ENCODE peak calls at places on chromosomes 12 and 14, in four cellular contexts. One of them, this sample, is unnamed.

GRCh38 chr12:51976376-51977160 is 25.1 kb downstream of the ACVR1B start:
- DNase-seq in left ventricle myocardium inferior: no peak
- DNase-seq in activated T-cell treated with anti-CD3 and anti-CD28 coated beads for 24 hours: no peak
- DNase-seq in aorta: no peak
- DNase-seq in this sample: no peak

GRCh38 chr12:104790296-104791125 is 167.6 kb downstream of the SLC41A2 start:
- DNase-seq in left ventricle myocardium inferior: peak
- DNase-seq in activated T-cell treated with anti-CD3 and anti-CD28 coated beads for 24 hours: peak
- DNase-seq in aorta: peak
- DNase-seq in this sample: peak

GRCh38 chr12:80472912-80473500 is 29.0 kb downstream of the PTPRQ start:
- DNase-seq in left ventricle myocardium inferior: no peak
- DNase-seq in activated T-cell treated with anti-CD3 and anti-CD28 coated beads for 24 hours: no peak
- DNase-seq in aorta: no peak
- DNase-seq in this sample: no peak

GRCh38 chr14:26598081-26598671 is 343 bp upstream of the NOVA1 start:
- DNase-seq in left ventricle myocardium inferior: peak
- DNase-seq in activated T-cell treated with anti-CD3 and anti-CD28 coated beads for 24 hours: no peak
- DNase-seq in aorta: peak
- DNase-seq in this sample: peak

GRCh38 chr12:47963340-47964040 is at the start of gene TMEM106C:
- DNase-seq in left ventricle myocardium inferior: peak
- DNase-seq in activated T-cell treated with anti-CD3 and anti-CD28 coated beads for 24 hours: peak
- DNase-seq in aorta: peak
- DNase-seq in this sample: peak

GRCh38 chr12:12201274-12201758 is 65.5 kb downstream of the LRP6 start:
- DNase-seq in left ventricle myocardium inferior: no peak
- DNase-seq in activated T-cell treated with anti-CD3 and anti-CD28 coated beads for 24 hours: no peak
- DNase-seq in aorta: no peak
- DNase-seq in this sample: no peak

GRCh38 chr14:96673706-96674105 is 123.5 kb upstream of the VRK1 start:
- DNase-seq in left ventricle myocardium inferior: no peak
- DNase-seq in activated T-cell treated with anti-CD3 and anti-CD28 coated beads for 24 hours: no peak
- DNase-seq in aorta: no peak
- DNase-seq in this sample: no peak

GRCh38 chr14:21915814-21916213 is 242.2 kb upstream of the OR4E1 start:
- DNase-seq in left ventricle myocardium inferior: no peak
- DNase-seq in activated T-cell treated with anti-CD3 and anti-CD28 coated beads for 24 hours: no peak
- DNase-seq in aorta: no peak
- DNase-seq in this sample: no peak

GRCh38 chr14:87111741-87112140 is 881.2 kb downstream of the GALC start:
- DNase-seq in left ventricle myocardium inferior: no peak
- DNase-seq in activated T-cell treated with anti-CD3 and anti-CD28 coated beads for 24 hours: no peak
- DNase-seq in aorta: no peak
- DNase-seq in this sample: no peak

GRCh38 chr12:81120961-81121360 is 43.1 kb downstream of the ACSS3 start:
- DNase-seq in left ventricle myocardium inferior: no peak
- DNase-seq in activated T-cell treated with anti-CD3 and anti-CD28 coated beads for 24 hours: no peak
- DNase-seq in aorta: no peak
- DNase-seq in this sample: no peak

GRCh38 chr12:67649165-67650126 is 901 bp downstream of the DYRK2 start:
- DNase-seq in left ventricle myocardium inferior: peak
- DNase-seq in activated T-cell treated with anti-CD3 and anti-CD28 coated beads for 24 hours: peak
- DNase-seq in aorta: peak
- DNase-seq in this sample: peak

GRCh38 chr12:119381471-119382235 is 47.1 kb downstream of the CCDC60 start:
- DNase-seq in left ventricle myocardium inferior: peak
- DNase-seq in activated T-cell treated with anti-CD3 and anti-CD28 coated beads for 24 hours: no peak
- DNase-seq in aorta: no peak
- DNase-seq in this sample: no peak

GRCh38 chr12:132014092-132014914 is 64.6 kb downstream of the EP400 start:
- DNase-seq in left ventricle myocardium inferior: no peak
- DNase-seq in activated T-cell treated with anti-CD3 and anti-CD28 coated beads for 24 hours: no peak
- DNase-seq in aorta: peak
- DNase-seq in this sample: no peak

GRCh38 chr14:72558721-72559120 is 335.2 kb downstream of the DPF3 start:
- DNase-seq in left ventricle myocardium inferior: no peak
- DNase-seq in activated T-cell treated with anti-CD3 and anti-CD28 coated beads for 24 hours: no peak
- DNase-seq in aorta: no peak
- DNase-seq in this sample: no peak

GRCh38 chr12:4046150-4046845 is 173.1 kb upstream of the PARP11 start:
- DNase-seq in left ventricle myocardium inferior: no peak
- DNase-seq in activated T-cell treated with anti-CD3 and anti-CD28 coated beads for 24 hours: no peak
- DNase-seq in aorta: no peak
- DNase-seq in this sample: no peak

GRCh38 chr12:116123511-116124258 is 153.8 kb downstream of the MED13L start:
- DNase-seq in left ventricle myocardium inferior: no peak
- DNase-seq in activated T-cell treated with anti-CD3 and anti-CD28 coated beads for 24 hours: peak
- DNase-seq in aorta: no peak
- DNase-seq in this sample: peak

GRCh38 chr12:12476836-12477531 is 85.7 kb downstream of the DUSP16 start:
- DNase-seq in left ventricle myocardium inferior: no peak
- DNase-seq in activated T-cell treated with anti-CD3 and anti-CD28 coated beads for 24 hours: no peak
- DNase-seq in aorta: no peak
- DNase-seq in this sample: no peak

GRCh38 chr14:85471744-85472143 is 58.2 kb upstream of the FLRT2 start:
- DNase-seq in left ventricle myocardium inferior: no peak
- DNase-seq in activated T-cell treated with anti-CD3 and anti-CD28 coated beads for 24 hours: no peak
- DNase-seq in aorta: no peak
- DNase-seq in this sample: no peak

GRCh38 chr12:127445583-127445982 is 821.4 kb upstream of the TMEM132C start:
- DNase-seq in left ventricle myocardium inferior: no peak
- DNase-seq in activated T-cell treated with anti-CD3 and anti-CD28 coated beads for 24 hours: no peak
- DNase-seq in aorta: no peak
- DNase-seq in this sample: no peak

GRCh38 chr12:124094733-124095132 is 121.7 kb downstream of the ZNF664 start:
- DNase-seq in left ventricle myocardium inferior: no peak
- DNase-seq in activated T-cell treated with anti-CD3 and anti-CD28 coated beads for 24 hours: no peak
- DNase-seq in aorta: no peak
- DNase-seq in this sample: no peak

GRCh38 chr12:106892075-106892474 is 63.6 kb upstream of the TMEM263 start:
- DNase-seq in left ventricle myocardium inferior: no peak
- DNase-seq in activated T-cell treated with anti-CD3 and anti-CD28 coated beads for 24 hours: no peak
- DNase-seq in aorta: no peak
- DNase-seq in this sample: no peak

GRCh38 chr14:72549848-72550247 is 344.1 kb downstream of the DPF3 start:
- DNase-seq in left ventricle myocardium inferior: no peak
- DNase-seq in activated T-cell treated with anti-CD3 and anti-CD28 coated beads for 24 hours: no peak
- DNase-seq in aorta: no peak
- DNase-seq in this sample: no peak

GRCh38 chr14:46250113-46250703 is 401.4 kb downstream of the RPL10L start:
- DNase-seq in left ventricle myocardium inferior: no peak
- DNase-seq in activated T-cell treated with anti-CD3 and anti-CD28 coated beads for 24 hours: no peak
- DNase-seq in aorta: no peak
- DNase-seq in this sample: no peak

GRCh38 chr14:32808574-32809098 is 130.0 kb upstream of the NPAS3 start:
- DNase-seq in left ventricle myocardium inferior: no peak
- DNase-seq in activated T-cell treated with anti-CD3 and anti-CD28 coated beads for 24 hours: no peak
- DNase-seq in aorta: no peak
- DNase-seq in this sample: no peak

GRCh38 chr12:117538032-117538690 is 176.7 kb upstream of the NOS1 start:
- DNase-seq in left ventricle myocardium inferior: no peak
- DNase-seq in activated T-cell treated with anti-CD3 and anti-CD28 coated beads for 24 hours: no peak
- DNase-seq in aorta: no peak
- DNase-seq in this sample: no peak

GRCh38 chr14:95480109-95480886 is 36.2 kb downstream of the SYNE3 start:
- DNase-seq in left ventricle myocardium inferior: peak
- DNase-seq in activated T-cell treated with anti-CD3 and anti-CD28 coated beads for 24 hours: peak
- DNase-seq in aorta: peak
- DNase-seq in this sample: no peak

GRCh38 chr12:49264466-49264872 is 413 bp upstream of the TUBA1C start:
- DNase-seq in left ventricle myocardium inferior: no peak
- DNase-seq in activated T-cell treated with anti-CD3 and anti-CD28 coated beads for 24 hours: no peak
- DNase-seq in aorta: no peak
- DNase-seq in this sample: no peak

GRCh38 chr14:51546603-51547258 is 105.0 kb upstream of the FRMD6 start:
- DNase-seq in left ventricle myocardium inferior: no peak
- DNase-seq in activated T-cell treated with anti-CD3 and anti-CD28 coated beads for 24 hours: no peak
- DNase-seq in aorta: no peak
- DNase-seq in this sample: no peak

GRCh38 chr12:111211910-111212757 is 156.8 kb downstream of the PHETA1 start:
- DNase-seq in left ventricle myocardium inferior: no peak
- DNase-seq in activated T-cell treated with anti-CD3 and anti-CD28 coated beads for 24 hours: no peak
- DNase-seq in aorta: no peak
- DNase-seq in this sample: no peak

GRCh38 chr14:99650189-99650588 is 5.3 kb downstream of the HHIPL1 start:
- DNase-seq in left ventricle myocardium inferior: no peak
- DNase-seq in activated T-cell treated with anti-CD3 and anti-CD28 coated beads for 24 hours: no peak
- DNase-seq in aorta: no peak
- DNase-seq in this sample: no peak

GRCh38 chr14:85607571-85608219 is 77.8 kb downstream of the FLRT2 start:
- DNase-seq in left ventricle myocardium inferior: no peak
- DNase-seq in activated T-cell treated with anti-CD3 and anti-CD28 coated beads for 24 hours: no peak
- DNase-seq in aorta: no peak
- DNase-seq in this sample: no peak

GRCh38 chr14:44291516-44291915 is 215.6 kb downstream of the FSCB start:
- DNase-seq in left ventricle myocardium inferior: no peak
- DNase-seq in activated T-cell treated with anti-CD3 and anti-CD28 coated beads for 24 hours: no peak
- DNase-seq in aorta: no peak
- DNase-seq in this sample: no peak

GRCh38 chr14:68756071-68756481 is 36.8 kb downstream of the ZFP36L1 start:
- DNase-seq in left ventricle myocardium inferior: no peak
- DNase-seq in activated T-cell treated with anti-CD3 and anti-CD28 coated beads for 24 hours: no peak
- DNase-seq in aorta: no peak
- DNase-seq in this sample: no peak

GRCh38 chr14:53640695-53641094 is 315.9 kb downstream of the BMP4 start:
- DNase-seq in left ventricle myocardium inferior: no peak
- DNase-seq in activated T-cell treated with anti-CD3 and anti-CD28 coated beads for 24 hours: no peak
- DNase-seq in aorta: no peak
- DNase-seq in this sample: no peak

GRCh38 chr12:27462851-27463250 is 16.3 kb downstream of the SMCO2 start:
- DNase-seq in left ventricle myocardium inferior: peak
- DNase-seq in activated T-cell treated with anti-CD3 and anti-CD28 coated beads for 24 hours: no peak
- DNase-seq in aorta: no peak
- DNase-seq in this sample: no peak

This sample was measured in stimulated activated naive B cell treated with anti-CD40 and anti-IgM and Interleukin-4, amounts not matched to agents 10 μg/mL and 1 μg/mL and 100 μg/mL, for 72 hours.